ENCODE peak calls at places on chromosomes 16 and 17, in nine cellular contexts. One of them, this sample, is unnamed.

GRCh38 chr16:85733155-85733838 is 17.6 kb downstream of the C16orf74 start:
- DNase-seq in GM12878: no peak
- DNase-seq in HCT116: no peak
- DNase-seq in endothelial cell of umbilical vein: no peak
- DNase-seq in HepG2: no peak
- DNase-seq in A549: peak
- DNase-seq in WTC11: no peak
- DNase-seq in SK-N-SH: no peak
- DNase-seq in H1: no peak
- DNase-seq in this sample: peak

GRCh38 chr16:75908718-75909117 is 182.4 kb upstream of the CPHXL start:
- DNase-seq in GM12878: no peak
- DNase-seq in HCT116: no peak
- DNase-seq in endothelial cell of umbilical vein: no peak
- DNase-seq in HepG2: no peak
- DNase-seq in A549: no peak
- DNase-seq in WTC11: no peak
- DNase-seq in SK-N-SH: no peak
- DNase-seq in H1: no peak
- DNase-seq in this sample: no peak

GRCh38 chr16:20918486-20919239 is 18.1 kb downstream of the LYRM1 start:
- DNase-seq in GM12878: no peak
- DNase-seq in HCT116: no peak
- DNase-seq in endothelial cell of umbilical vein: no peak
- DNase-seq in HepG2: no peak
- DNase-seq in A549: no peak
- DNase-seq in WTC11: no peak
- DNase-seq in SK-N-SH: no peak
- DNase-seq in H1: no peak
- DNase-seq in this sample: no peak

GRCh38 chr17:82228278-82228841 is 482 bp upstream of the SLC16A3 start:
- DNase-seq in GM12878: no peak
- DNase-seq in HCT116: no peak
- DNase-seq in endothelial cell of umbilical vein: peak
- DNase-seq in HepG2: no peak
- DNase-seq in A549: no peak
- DNase-seq in WTC11: peak
- DNase-seq in SK-N-SH: no peak
- DNase-seq in H1: no peak
- DNase-seq in this sample: peak

GRCh38 chr17:16943032-16943352 is 28.9 kb downstream of the TNFRSF13B start:
- DNase-seq in GM12878: no peak
- DNase-seq in HCT116: no peak
- DNase-seq in endothelial cell of umbilical vein: no peak
- DNase-seq in HepG2: no peak
- DNase-seq in A549: no peak
- DNase-seq in WTC11: no peak
- DNase-seq in SK-N-SH: no peak
- DNase-seq in H1: no peak
- DNase-seq in this sample: no peak

GRCh38 chr16:27367463-27368357 is 34.3 kb upstream of the IL21R start:
- DNase-seq in GM12878: peak
- DNase-seq in HCT116: peak
- DNase-seq in endothelial cell of umbilical vein: peak
- DNase-seq in HepG2: peak
- DNase-seq in A549: peak
- DNase-seq in WTC11: peak
- DNase-seq in SK-N-SH: peak
- DNase-seq in H1: peak
- DNase-seq in this sample: peak

GRCh38 chr17:43591750-43592562 is 45.8 kb upstream of the ETV4 start:
- DNase-seq in GM12878: no peak
- DNase-seq in HCT116: no peak
- DNase-seq in endothelial cell of umbilical vein: peak
- DNase-seq in HepG2: no peak
- DNase-seq in A549: no peak
- DNase-seq in WTC11: no peak
- DNase-seq in SK-N-SH: peak
- DNase-seq in H1: no peak
- DNase-seq in this sample: peak

GRCh38 chr16:27245276-27246231 is 23.0 kb downstream of the NSMCE1 start:
- DNase-seq in GM12878: no peak
- DNase-seq in HCT116: no peak
- DNase-seq in endothelial cell of umbilical vein: no peak
- DNase-seq in HepG2: no peak
- DNase-seq in A549: peak
- DNase-seq in WTC11: no peak
- DNase-seq in SK-N-SH: no peak
- DNase-seq in H1: no peak
- DNase-seq in this sample: no peak

GRCh38 chr17:4573682-4574081 is 10.6 kb upstream of the SMTNL2 start:
- DNase-seq in GM12878: no peak
- DNase-seq in HCT116: no peak
- DNase-seq in endothelial cell of umbilical vein: no peak
- DNase-seq in HepG2: no peak
- DNase-seq in A549: peak
- DNase-seq in WTC11: no peak
- DNase-seq in SK-N-SH: no peak
- DNase-seq in H1: no peak
- DNase-seq in this sample: no peak

GRCh38 chr16:4660454-4661007 is 32.8 kb upstream of the NUDT16L1 start:
- DNase-seq in GM12878: no peak
- DNase-seq in HCT116: no peak
- DNase-seq in endothelial cell of umbilical vein: peak
- DNase-seq in HepG2: peak
- DNase-seq in A549: no peak
- DNase-seq in WTC11: no peak
- DNase-seq in SK-N-SH: peak
- DNase-seq in H1: no peak
- DNase-seq in this sample: no peak

GRCh38 chr16:64410306-64410705 is 711.6 kb downstream of the CDH11 start:
- DNase-seq in GM12878: no peak
- DNase-seq in HCT116: no peak
- DNase-seq in endothelial cell of umbilical vein: no peak
- DNase-seq in HepG2: no peak
- DNase-seq in A549: no peak
- DNase-seq in WTC11: no peak
- DNase-seq in SK-N-SH: no peak
- DNase-seq in H1: no peak
- DNase-seq in this sample: no peak

GRCh38 chr16:1171001-1171400 is 18.1 kb downstream of the CACNA1H start:
- DNase-seq in GM12878: no peak
- DNase-seq in HCT116: no peak
- DNase-seq in endothelial cell of umbilical vein: no peak
- DNase-seq in HepG2: no peak
- DNase-seq in A549: no peak
- DNase-seq in WTC11: no peak
- DNase-seq in SK-N-SH: no peak
- DNase-seq in H1: no peak
- DNase-seq in this sample: no peak

GRCh38 chr16:70522216-70523000 is 946 bp downstream of the COG4 start:
- DNase-seq in GM12878: no peak
- DNase-seq in HCT116: no peak
- DNase-seq in endothelial cell of umbilical vein: no peak
- DNase-seq in HepG2: no peak
- DNase-seq in A549: no peak
- DNase-seq in WTC11: no peak
- DNase-seq in SK-N-SH: no peak
- DNase-seq in H1: no peak
- DNase-seq in this sample: peak

GRCh38 chr17:48728232-48729231 is at the start of gene HOXB13:
- DNase-seq in GM12878: no peak
- DNase-seq in HCT116: peak
- DNase-seq in endothelial cell of umbilical vein: peak
- DNase-seq in HepG2: no peak
- DNase-seq in A549: peak
- DNase-seq in WTC11: no peak
- DNase-seq in SK-N-SH: peak
- DNase-seq in H1: no peak
- DNase-seq in this sample: no peak

GRCh38 chr17:1006054-1006453 is 9.1 kb downstream of the TIMM22 start:
- DNase-seq in GM12878: no peak
- DNase-seq in HCT116: no peak
- DNase-seq in endothelial cell of umbilical vein: no peak
- DNase-seq in HepG2: no peak
- DNase-seq in A549: no peak
- DNase-seq in WTC11: no peak
- DNase-seq in SK-N-SH: peak
- DNase-seq in H1: no peak
- DNase-seq in this sample: no peak

GRCh38 chr17:73354423-73355284 is 42.9 kb upstream of the CDC42EP4 start:
- DNase-seq in GM12878: no peak
- DNase-seq in HCT116: no peak
- DNase-seq in endothelial cell of umbilical vein: no peak
- DNase-seq in HepG2: no peak
- DNase-seq in A549: no peak
- DNase-seq in WTC11: no peak
- DNase-seq in SK-N-SH: no peak
- DNase-seq in H1: no peak
- DNase-seq in this sample: no peak

GRCh38 chr16:27431773-27432599 is 30.0 kb downstream of the IL21R start:
- DNase-seq in GM12878: no peak
- DNase-seq in HCT116: no peak
- DNase-seq in endothelial cell of umbilical vein: no peak
- DNase-seq in HepG2: no peak
- DNase-seq in A549: no peak
- DNase-seq in WTC11: no peak
- DNase-seq in SK-N-SH: no peak
- DNase-seq in H1: no peak
- DNase-seq in this sample: no peak

GRCh38 chr17:40526668-40527067 is 25.2 kb upstream of the TNS4 start:
- DNase-seq in GM12878: no peak
- DNase-seq in HCT116: no peak
- DNase-seq in endothelial cell of umbilical vein: no peak
- DNase-seq in HepG2: no peak
- DNase-seq in A549: no peak
- DNase-seq in WTC11: no peak
- DNase-seq in SK-N-SH: no peak
- DNase-seq in H1: no peak
- DNase-seq in this sample: no peak

GRCh38 chr16:56107944-56108583 is 83.2 kb upstream of the GNAO1 start:
- DNase-seq in GM12878: no peak
- DNase-seq in HCT116: no peak
- DNase-seq in endothelial cell of umbilical vein: no peak
- DNase-seq in HepG2: no peak
- DNase-seq in A549: no peak
- DNase-seq in WTC11: no peak
- DNase-seq in SK-N-SH: no peak
- DNase-seq in H1: no peak
- DNase-seq in this sample: no peak

GRCh38 chr17:2420131-2420530 is 19.3 kb upstream of the MNT start:
- DNase-seq in GM12878: no peak
- DNase-seq in HCT116: no peak
- DNase-seq in endothelial cell of umbilical vein: no peak
- DNase-seq in HepG2: no peak
- DNase-seq in A549: no peak
- DNase-seq in WTC11: no peak
- DNase-seq in SK-N-SH: no peak
- DNase-seq in H1: no peak
- DNase-seq in this sample: no peak

GRCh38 chr17:64598672-64599071 is 63.4 kb downstream of the SMURF2 start:
- DNase-seq in GM12878: no peak
- DNase-seq in HCT116: no peak
- DNase-seq in endothelial cell of umbilical vein: no peak
- DNase-seq in HepG2: no peak
- DNase-seq in A549: no peak
- DNase-seq in WTC11: no peak
- DNase-seq in SK-N-SH: no peak
- DNase-seq in H1: no peak
- DNase-seq in this sample: no peak

GRCh38 chr17:74429604-74430384 is 2.1 kb upstream of the GPRC5C start:
- DNase-seq in GM12878: no peak
- DNase-seq in HCT116: no peak
- DNase-seq in endothelial cell of umbilical vein: no peak
- DNase-seq in HepG2: peak
- DNase-seq in A549: no peak
- DNase-seq in WTC11: no peak
- DNase-seq in SK-N-SH: no peak
- DNase-seq in H1: no peak
- DNase-seq in this sample: peak

GRCh38 chr17:47905221-47905733 is 9.2 kb downstream of the SP2 start:
- DNase-seq in GM12878: no peak
- DNase-seq in HCT116: no peak
- DNase-seq in endothelial cell of umbilical vein: peak
- DNase-seq in HepG2: peak
- DNase-seq in A549: no peak
- DNase-seq in WTC11: no peak
- DNase-seq in SK-N-SH: no peak
- DNase-seq in H1: no peak
- DNase-seq in this sample: no peak

GRCh38 chr16:71963125-71963875 is 36.9 kb downstream of the PKD1L3 start:
- DNase-seq in GM12878: no peak
- DNase-seq in HCT116: no peak
- DNase-seq in endothelial cell of umbilical vein: no peak
- DNase-seq in HepG2: peak
- DNase-seq in A549: no peak
- DNase-seq in WTC11: no peak
- DNase-seq in SK-N-SH: no peak
- DNase-seq in H1: no peak
- DNase-seq in this sample: no peak
- TF ChIP-seq CTCF in GM12878: no peak
- TF ChIP-seq CTCF in HCT116: no peak
- TF ChIP-seq CTCF in endothelial cell of umbilical vein: no peak
- TF ChIP-seq CTCF in HepG2: no peak
- TF ChIP-seq CTCF in A549: no peak
- TF ChIP-seq CTCF in WTC11: no peak
- TF ChIP-seq CTCF in SK-N-SH: no peak
- TF ChIP-seq CTCF in H1: no peak
- TF ChIP-seq CTCF in this sample: no peak

GRCh38 chr16:47732122-47732805 is 271.1 kb downstream of the PHKB start:
- DNase-seq in GM12878: no peak
- DNase-seq in HCT116: peak
- DNase-seq in endothelial cell of umbilical vein: peak
- DNase-seq in HepG2: no peak
- DNase-seq in A549: peak
- DNase-seq in WTC11: no peak
- DNase-seq in SK-N-SH: no peak
- DNase-seq in H1: peak
- DNase-seq in this sample: peak
- TF ChIP-seq MAX in GM12878: no peak
- TF ChIP-seq MAX in HCT116: no peak
- TF ChIP-seq MAX in endothelial cell of umbilical vein: no peak
- TF ChIP-seq MAX in HepG2: no peak
- TF ChIP-seq MAX in A549: no peak
- TF ChIP-seq MAX in WTC11: no peak
- TF ChIP-seq MAX in SK-N-SH: no peak
- TF ChIP-seq MAX in H1: no peak
- TF ChIP-seq MAX in this sample: no peak

GRCh38 chr17:36460265-36460937 is 26.1 kb upstream of the ZNHIT3 start:
- DNase-seq in GM12878: no peak
- DNase-seq in HCT116: no peak
- DNase-seq in endothelial cell of umbilical vein: no peak
- DNase-seq in HepG2: no peak
- DNase-seq in A549: no peak
- DNase-seq in WTC11: no peak
- DNase-seq in SK-N-SH: no peak
- DNase-seq in H1: no peak
- DNase-seq in this sample: no peak
- TF ChIP-seq CTCF in GM12878: no peak
- TF ChIP-seq CTCF in HCT116: peak
- TF ChIP-seq CTCF in endothelial cell of umbilical vein: no peak
- TF ChIP-seq CTCF in HepG2: no peak
- TF ChIP-seq CTCF in A549: no peak
- TF ChIP-seq CTCF in WTC11: no peak
- TF ChIP-seq CTCF in SK-N-SH: no peak
- TF ChIP-seq CTCF in H1: no peak
- TF ChIP-seq CTCF in this sample: no peak

GRCh38 chr16:49452108-49452507 is 78.5 kb downstream of the C16orf78 start:
- DNase-seq in GM12878: no peak
- DNase-seq in HCT116: no peak
- DNase-seq in endothelial cell of umbilical vein: no peak
- DNase-seq in HepG2: no peak
- DNase-seq in A549: no peak
- DNase-seq in WTC11: no peak
- DNase-seq in SK-N-SH: no peak
- DNase-seq in H1: no peak
- DNase-seq in this sample: no peak
- TF ChIP-seq MAX in GM12878: no peak
- TF ChIP-seq MAX in HCT116: no peak
- TF ChIP-seq MAX in endothelial cell of umbilical vein: no peak
- TF ChIP-seq MAX in HepG2: no peak
- TF ChIP-seq MAX in A549: no peak
- TF ChIP-seq MAX in WTC11: no peak
- TF ChIP-seq MAX in SK-N-SH: no peak
- TF ChIP-seq MAX in H1: no peak
- TF ChIP-seq MAX in this sample: no peak